ENCODE peak calls at places on chromosomes 16 and 17, in eight cellular contexts. D, B, L, Y, Z, C, M and T are unnamed samples. For H3K4me1, the result is how much of the 10 kb centered on the place peaks cover.

GRCh38 chr16:85334718-85335583 is 222.7 kb upstream of the CIBAR2 start:
- DNase-seq in D (peak), B (peak), L (no peak), Y (no peak), Z (peak), C (no peak), M (no peak), T (peak)

GRCh38 chr16:63813862-63814261 is 1308.0 kb downstream of the CDH11 start:
- DNase-seq in D (no peak), B (no peak), L (no peak), Y (no peak), Z (no peak), C (no peak), M (no peak), T (no peak)

GRCh38 chr16:85819711-85820110 is 20.2 kb downstream of the COX4I1 start:
- DNase-seq in D (no peak), B (no peak), L (no peak), Y (no peak), Z (no peak), C (no peak), M (no peak), T (no peak)

GRCh38 chr16:48462146-48462740 is 77.0 kb upstream of the SIAH1 start:
- DNase-seq in D (no peak), B (no peak), L (no peak), Y (no peak), Z (no peak), C (no peak), M (no peak), T (no peak)

GRCh38 chr16:1991135-1991551 is 1.4 kb downstream of the SYNGR3 start:
- DNase-seq in D (peak), B (no peak), L (no peak), Y (peak), Z (no peak), C (no peak), M (no peak), T (peak)

GRCh38 chr17:49707246-49707607 is 537 bp downstream of the SLC35B1 start:
- DNase-seq in D (no peak), B (peak), L (no peak), Y (peak), Z (no peak), C (no peak), M (no peak), T (no peak)

GRCh38 chr17:65191805-65192740 is 54.9 kb downstream of the RGS9 start:
- DNase-seq in D (no peak), B (peak), L (peak), Y (no peak), Z (no peak), C (no peak), M (no peak), T (no peak)

GRCh38 chr16:58507195-58507962 is 7.4 kb downstream of the NDRG4 start:
- DNase-seq in D (peak), B (no peak), L (no peak), Y (no peak), Z (no peak), C (no peak), M (no peak), T (no peak)

GRCh38 chr17:40093580-40094201 is 6.7 kb downstream of the NR1D1 start:
- DNase-seq in D (no peak), B (no peak), L (no peak), Y (no peak), Z (no peak), C (no peak), M (peak), T (no peak)

GRCh38 chr17:13491916-13492315 is 109.8 kb downstream of the HS3ST3A1 start:
- DNase-seq in D (no peak), B (no peak), L (no peak), Y (no peak), Z (no peak), C (no peak), M (no peak), T (no peak)

GRCh38 chr17:1989135-1989534 is 36.0 kb downstream of the RTN4RL1 start:
- DNase-seq in D (no peak), B (no peak), L (peak), Y (no peak), Z (no peak), C (no peak), M (no peak), T (no peak)

GRCh38 chr17:20922128-20922670 is 120.6 kb downstream of the USP22 start:
- DNase-seq in D (no peak), B (no peak), L (peak), Y (no peak), Z (no peak), C (peak), M (peak), T (no peak)

GRCh38 chr16:30786115-30786935 is 680 bp downstream of the ZNF629 start:
- DNase-seq in D (no peak), B (peak), L (peak), Y (no peak), Z (no peak), C (no peak), M (peak), T (no peak)

GRCh38 chr16:74921051-74921450 is 63.9 kb downstream of the WDR59 start:
- DNase-seq in D (no peak), B (no peak), L (no peak), Y (no peak), Z (no peak), C (no peak), M (no peak), T (no peak)

GRCh38 chr16:1159325-1159972 is 6.5 kb downstream of the CACNA1H start:
- DNase-seq in D (no peak), B (no peak), L (no peak), Y (no peak), Z (no peak), C (no peak), M (no peak), T (no peak)

GRCh38 chr17:13864551-13864950 is 204.8 kb upstream of the COX10 start:
- DNase-seq in D (no peak), B (no peak), L (peak), Y (no peak), Z (no peak), C (no peak), M (no peak), T (no peak)

GRCh38 chr16:85607796-85608514 is 5.2 kb upstream of the GSE1 start:
- DNase-seq in D (no peak), B (peak), L (no peak), Y (no peak), Z (no peak), C (no peak), M (no peak), T (no peak)

GRCh38 chr17:78680436-78680835 is 101.6 kb downstream of the CYTH1 start:
- DNase-seq in D (peak), B (peak), L (no peak), Y (no peak), Z (no peak), C (no peak), M (no peak), T (peak)

GRCh38 chr17:82382933-82383255 is 11.3 kb downstream of the UTS2R start:
- DNase-seq in D (no peak), B (no peak), L (no peak), Y (no peak), Z (no peak), C (no peak), M (no peak), T (no peak)

GRCh38 chr17:31320231-31320630 is 1.2 kb downstream of the EVI2A start:
- DNase-seq in D (no peak), B (no peak), L (no peak), Y (no peak), Z (no peak), C (no peak), M (no peak), T (no peak)

GRCh38 chr16:67657017-67657608 is 2.9 kb downstream of the ACD start:
- DNase-seq in D (no peak), B (no peak), L (no peak), Y (no peak), Z (no peak), C (no peak), M (no peak), T (no peak)

GRCh38 chr16:89957214-89957785 is 8.7 kb downstream of the DEF8 start:
- DNase-seq in D (no peak), B (no peak), L (no peak), Y (no peak), Z (no peak), C (no peak), M (no peak), T (no peak)

GRCh38 chr17:19317359-19318095 is 45.0 kb downstream of the B9D1 start:
- DNase-seq in D (peak), B (peak), L (peak), Y (no peak), Z (no peak), C (peak), M (peak), T (peak)

GRCh38 chr17:82917656-82918345 is 78.0 kb upstream of the ZNF750 start:
- DNase-seq in D (no peak), B (peak), L (peak), Y (no peak), Z (no peak), C (no peak), M (no peak), T (no peak)

GRCh38 chr17:41651625-41652460 is 27.5 kb upstream of the KRT17 start:
- DNase-seq in D (peak), B (no peak), L (no peak), Y (no peak), Z (peak), C (no peak), M (no peak), T (peak)
- H3K4me1 ChIP-seq in D (under half), B (under half), L (under half), Y (under half), Z (under half), C (under half), M (under half), T (under half)

DNA sequence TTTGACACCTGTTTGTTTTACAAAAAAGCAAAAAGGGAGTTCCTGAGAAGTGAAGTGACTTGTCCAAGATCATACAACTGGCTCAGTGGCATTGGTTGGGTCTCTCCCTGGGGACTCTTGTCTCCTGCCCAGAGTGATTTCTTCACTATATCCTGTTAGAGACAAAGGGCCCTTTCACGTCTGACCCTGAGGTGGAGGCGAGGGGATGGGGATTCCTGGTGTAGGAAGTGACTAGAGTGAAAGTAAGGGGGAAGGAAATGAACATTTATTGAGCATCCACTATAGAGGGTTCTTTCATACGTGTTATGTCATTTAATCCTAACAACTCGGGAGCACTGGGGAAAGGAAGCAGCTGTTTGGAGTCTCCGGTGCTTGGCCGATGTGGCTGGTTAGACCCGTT is 9.0 kb downstream of the ITGB3 start:
- DNase-seq in D (no peak), B (no peak), L (no peak), Y (no peak), Z (no peak), C (no peak), M (no peak), T (no peak)
- H3K4me1 ChIP-seq in D (under half), B (under half), L (under half), Y (under half), Z (under half), C (under half), M (under half), T (under half)

GRCh38 chr17:29618272-29619065 is 4.2 kb downstream of the CORO6 start:
- DNase-seq in D (no peak), B (peak), L (no peak), Y (no peak), Z (no peak), C (no peak), M (no peak), T (no peak)

GRCh38 chr17:29620779-29621500 is 1.8 kb downstream of the CORO6 start:
- DNase-seq in D (no peak), B (no peak), L (no peak), Y (no peak), Z (no peak), C (no peak), M (no peak), T (no peak)

GRCh38 chr17:29621751-29622194 is 939 bp downstream of the CORO6 start:
- DNase-seq in D (no peak), B (no peak), L (no peak), Y (no peak), Z (no peak), C (no peak), M (no peak), T (no peak)

GRCh38 chr17:29619251-29619650 is 3.5 kb downstream of the CORO6 start:
- DNase-seq in D (no peak), B (peak), L (peak), Y (no peak), Z (no peak), C (no peak), M (peak), T (no peak)

GRCh38 chr17:29620271-29620670 is 2.4 kb downstream of the CORO6 start:
- DNase-seq in D (no peak), B (peak), L (peak), Y (no peak), Z (no peak), C (no peak), M (no peak), T (no peak)
- H3K4me1 ChIP-seq in D (under half), B (under half), L (under half), Y (half or more), Z (under half), C (half or more), M (half or more), T (under half)

GRCh38 chr17:8696456-8696855 is 48.2 kb downstream of the CCDC42 start:
- DNase-seq in D (no peak), B (peak), L (peak), Y (no peak), Z (no peak), C (no peak), M (no peak), T (no peak)

GRCh38 chr17:8695241-8695640 is 49.4 kb downstream of the CCDC42 start:
- DNase-seq in D (no peak), B (no peak), L (no peak), Y (no peak), Z (no peak), C (no peak), M (no peak), T (no peak)

GRCh38 chr17:8695916-8696415 is 48.7 kb downstream of the CCDC42 start:
- DNase-seq in D (no peak), B (no peak), L (no peak), Y (no peak), Z (no peak), C (no peak), M (no peak), T (no peak)

GRCh38 chr17:8698142-8699050 is 46.2 kb downstream of the CCDC42 start:
- DNase-seq in D (no peak), B (peak), L (peak), Y (no peak), Z (peak), C (peak), M (peak), T (no peak)

DNA sequence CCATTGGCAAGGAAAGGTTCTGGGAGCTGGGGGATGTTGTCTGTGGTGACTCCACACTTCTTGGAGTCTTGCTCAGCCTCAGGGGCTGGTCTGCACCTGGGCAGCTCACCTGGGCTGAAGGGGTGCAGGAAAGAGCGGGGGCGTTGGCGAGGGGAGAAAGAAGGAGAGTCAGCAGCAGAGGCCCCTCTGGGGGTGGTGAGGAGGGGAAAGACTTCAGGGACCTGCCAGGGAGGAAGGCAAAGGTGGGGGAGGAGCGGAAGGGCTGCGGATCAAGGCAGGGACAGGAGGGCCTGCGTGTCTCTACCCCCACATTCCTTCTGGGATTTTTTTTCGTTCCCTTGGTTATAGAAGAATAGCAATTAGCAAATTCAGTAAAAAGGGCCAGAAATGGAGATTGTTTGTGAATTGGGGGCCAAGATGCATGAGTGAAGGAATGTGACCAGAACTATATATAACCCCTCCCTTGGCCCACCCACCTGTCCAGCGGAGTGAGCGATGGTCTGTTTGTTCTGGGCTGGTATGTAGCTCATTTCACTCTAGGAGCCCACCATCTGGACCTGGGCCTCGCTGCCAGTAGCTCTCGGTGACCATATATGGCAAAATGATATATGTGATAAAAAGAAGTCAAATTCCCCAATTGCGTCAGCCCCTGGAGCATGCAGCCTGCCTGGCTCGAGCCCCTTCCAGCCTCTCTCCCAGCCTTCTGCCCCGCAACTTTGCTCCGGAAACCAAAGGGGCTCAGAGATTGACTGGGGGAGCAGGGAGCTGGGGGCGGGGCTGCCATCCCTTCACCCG is 47.5 kb downstream of the CCDC42 start:
- DNase-seq in D (no peak), B (peak), L (peak), Y (no peak), Z (no peak), C (no peak), M (peak), T (no peak)
- H3K4me1 ChIP-seq in D (under half), B (under half), L (under half), Y (under half), Z (under half), C (under half), M (under half), T (under half)

GRCh38 chr17:53496356-53496755 is 326.4 kb upstream of the KIF2B start:
- DNase-seq in D (no peak), B (peak), L (no peak), Y (no peak), Z (no peak), C (no peak), M (no peak), T (no peak)

GRCh38 chr17:53492532-53492931 is 330.2 kb upstream of the KIF2B start:
- DNase-seq in D (no peak), B (no peak), L (no peak), Y (no peak), Z (no peak), C (no peak), M (no peak), T (no peak)

DNA sequence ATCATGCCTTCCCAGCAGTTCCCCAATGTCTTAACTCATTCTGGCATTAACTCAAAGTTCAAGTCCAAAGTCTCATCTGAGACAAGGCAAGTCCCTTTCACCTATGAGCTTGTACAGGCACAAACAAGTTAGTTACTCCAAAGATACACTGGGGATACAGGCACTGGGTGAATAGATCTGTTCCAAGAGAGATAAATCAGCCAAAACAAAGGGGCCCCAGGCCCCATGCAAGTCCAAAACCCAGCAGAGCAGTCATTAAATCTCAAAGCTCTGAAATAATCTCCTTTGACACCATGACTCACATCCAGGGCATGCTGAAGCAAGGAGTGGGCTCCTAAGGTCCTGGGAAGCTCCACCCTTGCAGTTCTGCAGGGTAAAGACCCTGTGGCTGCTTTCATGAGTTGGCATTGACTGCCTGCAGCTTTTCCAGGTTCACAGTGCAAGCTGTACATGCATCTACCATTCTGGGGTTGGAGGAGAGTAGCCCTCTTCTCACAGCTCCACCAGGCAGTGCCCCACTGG is 332.2 kb upstream of the KIF2B start:
- DNase-seq in D (no peak), B (no peak), L (no peak), Y (no peak), Z (no peak), C (no peak), M (no peak), T (no peak)
- H3K4me1 ChIP-seq in D (under half), B (under half), L (under half), Y (under half), Z (under half), C (under half), M (under half), T (under half)